ENCODE peak calls at places on chromosomes 5 and 9, in seven cellular contexts. R is cardiac muscle cell, N is PC-9, V is left lung, E is aorta, O is iPS DF 6.9, X is OCI-LY7. D is an unnamed sample.

GRCh38 chr5:160133918-160134304 is 14.7 kb upstream of the PWWP2A start:
- DNase-seq in R (no peak), N (no peak), V (no peak), E (no peak), O (no peak), X (no peak), D (no peak)

GRCh38 chr9:114452219-114453169 is 52.8 kb downstream of the WHRN start:
- DNase-seq in R (peak; percentile 36), N (no peak), V (no peak), E (no peak), O (no peak), X (peak; percentile 76), D (no peak)

GRCh38 chr5:133967715-133968056 is 739 bp downstream of the C5orf15 start:
- DNase-seq in R (no peak), N (no peak), V (no peak), E (no peak), O (no peak), X (no peak), D (no peak)

GRCh38 chr9:70120834-70121510 is 77.3 kb downstream of the MAMDC2 start:
- DNase-seq in R (no peak), N (peak; percentile 50), V (peak; percentile 75), E (peak; percentile 90), O (no peak), X (no peak), D (peak; percentile 27)

GRCh38 chr5:149792963-149793362 is 62.9 kb downstream of the PPARGC1B start:
- DNase-seq in R (no peak), N (no peak), V (no peak), E (peak; percentile 46), O (no peak), X (no peak), D (no peak)

GRCh38 chr5:2139478-2139877 is 256.8 kb upstream of the IRX4 start:
- DNase-seq in R (no peak), N (no peak), V (no peak), E (no peak), O (no peak), X (no peak), D (no peak)

GRCh38 chr5:177552839-177553455 is 1.4 kb downstream of the FAM193B start:
- DNase-seq in R (no peak), N (no peak), V (no peak), E (no peak), O (no peak), X (no peak), D (no peak)

GRCh38 chr5:74822288-74822687 is 43.9 kb downstream of the FAM169A start:
- DNase-seq in R (no peak), N (peak; percentile 87), V (no peak), E (no peak), O (no peak), X (no peak), D (no peak)

GRCh38 chr5:36929438-36929837 is 52.9 kb downstream of the NIPBL start:
- DNase-seq in R (no peak), N (no peak), V (no peak), E (no peak), O (no peak), X (no peak), D (no peak)

GRCh38 chr5:179297486-179298180 is 47.6 kb downstream of the ADAMTS2 start:
- DNase-seq in R (no peak), N (no peak), V (peak; percentile 68), E (peak; percentile 45), O (no peak), X (no peak), D (no peak)

GRCh38 chr5:63262191-63262981 is 683.8 kb downstream of the LRRC70 start:
- DNase-seq in R (no peak), N (no peak), V (no peak), E (no peak), O (no peak), X (no peak), D (no peak)

GRCh38 chr9:83964973-83965349 is 15.1 kb downstream of the HNRNPK start:
- DNase-seq in R (no peak), N (no peak), V (no peak), E (no peak), O (no peak), X (no peak), D (no peak)

GRCh38 chr5:54194326-54194725 is 116.0 kb downstream of the ARL15 start:
- DNase-seq in R (no peak), N (no peak), V (no peak), E (no peak), O (no peak), X (no peak), D (no peak)

GRCh38 chr5:9201011-9201410 is 344.9 kb downstream of the SEMA5A start:
- DNase-seq in R (no peak), N (no peak), V (no peak), E (no peak), O (no peak), X (no peak), D (no peak)

GRCh38 chr5:1468247-1468612 is 23.0 kb upstream of the SLC6A3 start:
- DNase-seq in R (peak; percentile 57), N (no peak), V (no peak), E (peak; percentile 70), O (no peak), X (peak; percentile 49), D (no peak)

DNA sequence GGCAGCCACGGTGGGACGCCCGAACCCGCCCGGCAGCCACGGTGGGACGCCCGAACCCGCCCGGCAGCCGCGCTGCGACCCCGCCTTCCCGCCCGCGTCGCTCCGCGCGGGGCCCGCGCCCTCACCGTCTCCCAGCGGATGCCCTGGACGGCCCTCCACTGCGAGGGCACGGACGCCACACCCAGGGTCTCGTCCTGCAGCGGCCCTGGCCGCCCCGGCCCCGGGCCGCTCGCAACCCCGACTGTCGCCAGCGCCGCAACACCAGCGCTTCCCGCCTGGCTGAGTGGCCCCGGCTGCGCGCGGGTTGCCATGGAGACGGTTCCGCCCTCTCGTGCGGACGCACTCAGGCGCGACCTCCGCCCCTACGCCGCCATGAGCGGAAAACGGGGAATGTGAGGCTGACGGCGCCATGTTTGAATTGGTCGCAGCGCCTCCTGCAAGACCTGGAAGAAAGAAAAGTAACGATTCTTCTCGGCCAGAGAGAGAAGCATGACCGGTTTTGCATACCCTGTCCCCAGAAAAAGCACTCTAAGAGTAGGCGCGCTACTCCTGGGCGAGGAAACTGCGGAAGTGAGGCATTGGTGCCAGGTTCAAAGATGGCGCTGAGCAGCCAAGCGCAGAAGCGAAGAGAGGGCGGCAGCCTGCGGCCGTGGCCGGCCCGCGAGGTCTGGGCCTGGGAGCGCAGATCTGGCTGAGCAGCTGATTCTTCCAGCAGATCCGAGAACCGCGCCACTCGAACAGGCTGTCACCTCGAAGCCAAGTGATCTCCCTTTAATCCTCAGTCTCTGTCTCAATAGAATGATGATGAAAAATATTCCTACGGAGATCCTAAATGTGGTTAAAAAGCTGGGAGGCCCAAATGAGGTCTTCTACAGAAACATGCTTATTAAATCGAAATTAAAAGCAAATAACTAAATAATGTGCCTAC is at the start of gene DYNC2I2:
- DNase-seq in R (peak; percentile 97), N (peak; percentile 80), V (peak; percentile 99), E (peak; percentile 99), O (peak; percentile 83), X (peak; percentile 89), D (peak; percentile 98)
- H3K4me3 ChIP-seq in R (peak within 1 kb of the TSS; percentile 81), N (peak within 1 kb of the TSS; percentile 99), V (peak within 1 kb of the TSS; percentile 65), E (peak within 1 kb of the TSS; percentile 62), O (peak within 1 kb of the TSS; percentile 80), X (peak within 1 kb of the TSS; percentile 81), D (peak within 1 kb of the TSS; percentile 61)

GRCh38 chr9:33294670-33295432 is 4.5 kb downstream of the NFX1 start:
- DNase-seq in R (no peak), N (no peak), V (no peak), E (no peak), O (no peak), X (peak; percentile 52), D (no peak)

GRCh38 chr9:33290247-33290993 is at the start of gene NFX1:
- DNase-seq in R (peak; percentile 98), N (peak; percentile 84), V (peak; percentile 99), E (peak; percentile 99), O (peak; percentile 92), X (peak; percentile 99), D (peak; percentile 97)

GRCh38 chr9:33295571-33295970 is 5.3 kb downstream of the NFX1 start:
- DNase-seq in R (no peak), N (no peak), V (no peak), E (no peak), O (no peak), X (no peak), D (no peak)

GRCh38 chr9:33290994-33291397 is 680 bp downstream of the NFX1 start:
- DNase-seq in R (no peak), N (peak; percentile 72), V (no peak), E (no peak), O (no peak), X (no peak), D (no peak)

DNA sequence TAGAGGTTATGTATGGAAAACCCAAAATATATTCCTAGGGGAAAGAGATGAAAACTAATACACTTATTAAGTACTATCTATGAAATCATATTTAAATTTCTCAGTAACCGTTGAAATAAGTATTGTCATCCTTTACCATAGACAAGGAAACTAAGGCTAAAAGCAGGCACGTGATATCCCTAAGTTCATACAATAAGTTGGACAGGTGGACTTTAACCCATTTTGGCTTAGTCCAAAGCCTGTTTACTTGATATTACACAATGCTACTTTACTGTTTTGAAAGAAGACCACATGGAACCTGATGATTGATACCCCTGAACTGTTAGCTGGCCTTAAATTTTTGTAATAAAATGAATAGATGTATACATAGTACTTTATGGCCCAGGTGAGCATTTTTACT is 3.5 kb downstream of the NFX1 start:
- DNase-seq in R (no peak), N (no peak), V (no peak), E (no peak), O (no peak), X (no peak), D (no peak)
- H3K27ac ChIP-seq in R (no peak overlapping the region), N (no peak overlapping the region), V (no peak overlapping the region), E (no peak overlapping the region), O (no peak overlapping the region), X (peak overlapping the region; percentile 95), D (no peak overlapping the region)

DNA sequence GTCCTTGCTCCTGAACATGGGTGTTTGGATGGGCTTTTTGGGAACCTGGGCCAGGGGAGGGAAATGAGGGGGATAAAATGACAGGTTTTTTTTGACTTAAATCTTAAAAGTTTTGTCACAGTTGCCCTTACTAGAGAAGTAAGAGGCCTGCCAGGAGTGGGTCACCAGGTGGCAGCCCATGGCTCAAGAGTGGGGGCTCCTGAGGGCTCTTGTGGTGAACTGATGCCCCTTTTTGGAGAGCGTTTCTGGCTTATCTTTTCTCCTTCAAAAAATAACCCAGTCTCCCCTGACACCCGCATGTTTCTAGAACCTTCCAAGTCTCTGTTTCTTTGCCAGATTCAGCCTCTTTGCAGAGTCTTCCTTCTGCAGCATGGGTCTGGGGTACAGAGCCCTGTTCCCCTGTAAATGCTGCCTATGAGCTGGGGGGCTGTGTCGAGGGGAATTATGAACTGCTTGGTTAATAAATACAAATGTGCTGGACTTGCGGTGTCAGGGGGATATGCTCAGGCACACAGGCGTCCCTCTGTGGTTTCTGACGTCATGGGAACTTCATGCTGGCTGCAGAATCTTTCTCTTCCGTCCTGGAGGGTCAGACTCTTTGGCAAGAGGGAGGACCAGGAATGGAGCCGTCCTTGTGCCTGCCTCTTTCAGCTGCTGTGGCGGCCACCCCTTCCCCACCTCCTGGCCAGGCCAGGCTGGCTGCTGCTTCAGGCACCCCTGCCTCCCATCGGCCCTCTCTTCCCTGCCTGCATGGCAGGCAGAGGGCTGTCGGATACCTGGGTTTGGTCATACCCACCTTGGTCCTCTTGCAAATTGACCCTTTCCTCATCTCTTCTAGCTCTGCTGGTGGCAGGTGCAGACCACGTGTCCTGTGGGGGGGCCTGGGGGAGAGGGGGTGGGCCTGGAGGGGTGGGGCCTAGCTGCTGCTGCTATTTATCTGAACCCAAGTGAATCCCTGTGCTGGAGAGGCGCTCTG is 30.1 kb downstream of the PTPA start:
- DNase-seq in R (no peak), N (no peak), V (no peak), E (no peak), O (no peak), X (peak; percentile 83), D (peak; percentile 94)
- H3K4me3 ChIP-seq in R (peak overlapping the region; percentile 41), N (peak overlapping the region; percentile 91), V (peak overlapping the region; percentile 32), E (no peak overlapping the region), O (no peak overlapping the region), X (peak overlapping the region; percentile 64), D (peak overlapping the region; percentile 37)

GRCh38 chr5:145939532-145940065 is 3.2 kb downstream of the SH3RF2 start:
- DNase-seq in R (no peak), N (peak; percentile 90), V (no peak), E (no peak), O (no peak), X (no peak), D (no peak)
- H3K27ac ChIP-seq in R (peak overlapping the region; percentile 91), N (peak overlapping the region; percentile 92), V (no peak overlapping the region), E (no peak overlapping the region), O (no peak overlapping the region), X (no peak overlapping the region), D (no peak overlapping the region)